ENCODE peak calls at places on chromosome 9, in eight cellular contexts. One of them, this sample, is unnamed.

GRCh38 chr9:137350696-137351584 is 48.9 kb upstream of the NRARP start:
- DNase-seq in bronchial epithelial cell: no peak
- DNase-seq in OCI-LY7: no peak
- DNase-seq in cardiac muscle cell: no peak
- DNase-seq in cardiac fibroblast: no peak
- DNase-seq in mucosa of descending colon: no peak
- DNase-seq in transverse colon: no peak
- DNase-seq in stomach: peak; percentile 17
- DNase-seq in this sample: no peak

GRCh38 chr9:121179930-121180681 is 21.6 kb downstream of the RAB14 start:
- DNase-seq in bronchial epithelial cell: no peak
- DNase-seq in OCI-LY7: no peak
- DNase-seq in cardiac muscle cell: no peak
- DNase-seq in cardiac fibroblast: no peak
- DNase-seq in mucosa of descending colon: no peak
- DNase-seq in transverse colon: no peak
- DNase-seq in stomach: no peak
- DNase-seq in this sample: no peak

GRCh38 chr9:114430443-114430842 is 42.7 kb upstream of the AKNA start:
- DNase-seq in bronchial epithelial cell: peak; percentile 28
- DNase-seq in OCI-LY7: no peak
- DNase-seq in cardiac muscle cell: no peak
- DNase-seq in cardiac fibroblast: no peak
- DNase-seq in mucosa of descending colon: no peak
- DNase-seq in transverse colon: no peak
- DNase-seq in stomach: no peak
- DNase-seq in this sample: no peak

GRCh38 chr9:75147638-75148037 is 59.3 kb downstream of the OSTF1 start:
- DNase-seq in bronchial epithelial cell: peak; percentile 10
- DNase-seq in OCI-LY7: no peak
- DNase-seq in cardiac muscle cell: peak; percentile 33
- DNase-seq in cardiac fibroblast: peak; percentile 10
- DNase-seq in mucosa of descending colon: no peak
- DNase-seq in transverse colon: no peak
- DNase-seq in stomach: no peak
- DNase-seq in this sample: no peak

GRCh38 chr9:95003694-95004451 is 277.4 kb downstream of the AOPEP start:
- DNase-seq in bronchial epithelial cell: no peak
- DNase-seq in OCI-LY7: no peak
- DNase-seq in cardiac muscle cell: peak; percentile 61
- DNase-seq in cardiac fibroblast: peak; percentile 68
- DNase-seq in mucosa of descending colon: peak; percentile 69
- DNase-seq in transverse colon: peak; percentile 70
- DNase-seq in stomach: peak; percentile 60
- DNase-seq in this sample: peak; percentile 52

GRCh38 chr9:76161546-76161945 is 232.7 kb downstream of the RFK start:
- DNase-seq in bronchial epithelial cell: no peak
- DNase-seq in OCI-LY7: no peak
- DNase-seq in cardiac muscle cell: peak; percentile 89
- DNase-seq in cardiac fibroblast: peak; percentile 82
- DNase-seq in mucosa of descending colon: no peak
- DNase-seq in transverse colon: no peak
- DNase-seq in stomach: no peak
- DNase-seq in this sample: no peak

GRCh38 chr9:69809304-69809863 is 11.2 kb upstream of the CFAP95 start:
- DNase-seq in bronchial epithelial cell: peak; percentile 29
- DNase-seq in OCI-LY7: peak; percentile 21
- DNase-seq in cardiac muscle cell: peak; percentile 37
- DNase-seq in cardiac fibroblast: peak; percentile 33
- DNase-seq in mucosa of descending colon: no peak
- DNase-seq in transverse colon: no peak
- DNase-seq in stomach: no peak
- DNase-seq in this sample: no peak

GRCh38 chr9:134965851-134966250 is 48.1 kb upstream of the FCN1 start:
- DNase-seq in bronchial epithelial cell: no peak
- DNase-seq in OCI-LY7: no peak
- DNase-seq in cardiac muscle cell: no peak
- DNase-seq in cardiac fibroblast: no peak
- DNase-seq in mucosa of descending colon: no peak
- DNase-seq in transverse colon: no peak
- DNase-seq in stomach: no peak
- DNase-seq in this sample: no peak

GRCh38 chr9:15221746-15222145 is 85.3 kb downstream of the TTC39B start:
- DNase-seq in bronchial epithelial cell: no peak
- DNase-seq in OCI-LY7: no peak
- DNase-seq in cardiac muscle cell: no peak
- DNase-seq in cardiac fibroblast: no peak
- DNase-seq in mucosa of descending colon: no peak
- DNase-seq in transverse colon: no peak
- DNase-seq in stomach: no peak
- DNase-seq in this sample: no peak

GRCh38 chr9:110029422-110029814 is 178.5 kb downstream of the C9orf152 start:
- DNase-seq in bronchial epithelial cell: peak; percentile 96
- DNase-seq in OCI-LY7: no peak
- DNase-seq in cardiac muscle cell: peak; percentile 96
- DNase-seq in cardiac fibroblast: peak; percentile 96
- DNase-seq in mucosa of descending colon: no peak
- DNase-seq in transverse colon: no peak
- DNase-seq in stomach: no peak
- DNase-seq in this sample: no peak

GRCh38 chr9:83707518-83707767 is 315 bp downstream of the UBQLN1 start:
- DNase-seq in bronchial epithelial cell: peak; percentile 61
- DNase-seq in OCI-LY7: no peak
- DNase-seq in cardiac muscle cell: no peak
- DNase-seq in cardiac fibroblast: no peak
- DNase-seq in mucosa of descending colon: no peak
- DNase-seq in transverse colon: no peak
- DNase-seq in stomach: peak; percentile 75
- DNase-seq in this sample: no peak

GRCh38 chr9:95057121-95057520 is 260.4 kb downstream of the FANCC start:
- DNase-seq in bronchial epithelial cell: no peak
- DNase-seq in OCI-LY7: no peak
- DNase-seq in cardiac muscle cell: no peak
- DNase-seq in cardiac fibroblast: no peak
- DNase-seq in mucosa of descending colon: peak; percentile 1
- DNase-seq in transverse colon: no peak
- DNase-seq in stomach: no peak
- DNase-seq in this sample: no peak

GRCh38 chr9:118647331-118647730 is 721.9 kb downstream of the BRINP1 start:
- DNase-seq in bronchial epithelial cell: no peak
- DNase-seq in OCI-LY7: no peak
- DNase-seq in cardiac muscle cell: no peak
- DNase-seq in cardiac fibroblast: no peak
- DNase-seq in mucosa of descending colon: no peak
- DNase-seq in transverse colon: no peak
- DNase-seq in stomach: no peak
- DNase-seq in this sample: no peak

GRCh38 chr9:16794871-16795639 is 75.4 kb downstream of the BNC2 start:
- DNase-seq in bronchial epithelial cell: no peak
- DNase-seq in OCI-LY7: no peak
- DNase-seq in cardiac muscle cell: peak; percentile 88
- DNase-seq in cardiac fibroblast: peak; percentile 92
- DNase-seq in mucosa of descending colon: peak; percentile 20
- DNase-seq in transverse colon: peak; percentile 15
- DNase-seq in stomach: no peak
- DNase-seq in this sample: no peak

GRCh38 chr9:29241320-29241719 is 1668.0 kb upstream of the C9orf72 start:
- DNase-seq in bronchial epithelial cell: peak; percentile 37
- DNase-seq in OCI-LY7: no peak
- DNase-seq in cardiac muscle cell: no peak
- DNase-seq in cardiac fibroblast: no peak
- DNase-seq in mucosa of descending colon: no peak
- DNase-seq in transverse colon: no peak
- DNase-seq in stomach: no peak
- DNase-seq in this sample: no peak

GRCh38 chr9:101991926-101992325 is 253.5 kb upstream of the GRIN3A start:
- DNase-seq in bronchial epithelial cell: no peak
- DNase-seq in OCI-LY7: no peak
- DNase-seq in cardiac muscle cell: no peak
- DNase-seq in cardiac fibroblast: no peak
- DNase-seq in mucosa of descending colon: no peak
- DNase-seq in transverse colon: no peak
- DNase-seq in stomach: no peak
- DNase-seq in this sample: no peak

GRCh38 chr9:16105576-16105975 is 552.7 kb downstream of the CCDC171 start:
- DNase-seq in bronchial epithelial cell: no peak
- DNase-seq in OCI-LY7: no peak
- DNase-seq in cardiac muscle cell: peak; percentile 53
- DNase-seq in cardiac fibroblast: peak; percentile 69
- DNase-seq in mucosa of descending colon: no peak
- DNase-seq in transverse colon: no peak
- DNase-seq in stomach: no peak
- DNase-seq in this sample: no peak

DNA sequence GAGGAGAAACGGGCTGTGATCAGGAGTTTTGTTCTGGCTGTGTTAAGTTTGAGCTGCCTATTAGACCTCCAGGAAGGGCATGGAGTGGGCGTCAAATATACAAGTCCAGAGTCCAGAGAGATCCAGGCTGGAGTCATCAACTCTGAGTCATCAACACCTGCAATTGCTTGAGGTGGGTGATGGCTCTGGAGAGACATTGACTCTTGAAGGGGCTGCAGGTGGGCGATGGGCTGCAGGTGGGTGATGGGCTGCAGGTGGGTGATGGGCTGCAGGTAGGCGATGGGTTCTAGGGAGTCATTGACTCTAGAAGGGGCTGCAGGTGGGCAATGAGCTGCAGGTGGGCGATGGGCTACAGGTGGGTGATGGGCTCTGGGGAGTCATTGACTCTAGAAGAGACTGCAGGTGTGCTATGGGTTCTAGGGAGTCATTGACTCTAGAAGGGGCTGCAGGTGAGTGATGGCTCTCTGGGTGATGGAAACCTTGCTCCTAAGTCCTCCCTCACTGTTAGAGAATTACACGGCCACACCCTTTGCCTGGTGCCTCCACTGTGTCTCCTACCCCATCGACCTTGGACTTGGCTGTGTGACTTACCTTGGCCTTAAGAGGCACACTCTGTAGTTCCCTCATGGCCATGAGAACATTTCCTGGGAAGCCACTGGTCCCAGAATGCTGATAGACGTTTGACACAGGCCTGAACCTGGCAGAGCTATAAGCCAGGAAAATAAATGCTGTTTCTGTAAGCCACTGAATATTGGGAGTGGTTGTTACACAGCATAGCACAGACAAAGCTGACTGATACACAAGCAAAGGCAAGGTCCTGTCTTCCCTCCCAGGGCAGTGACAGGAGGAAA is 10.4 kb upstream of the FIBCD1 start:
- DNase-seq in bronchial epithelial cell: peak; percentile 37
- DNase-seq in OCI-LY7: no peak
- DNase-seq in cardiac muscle cell: no peak
- DNase-seq in cardiac fibroblast: no peak
- DNase-seq in mucosa of descending colon: no peak
- DNase-seq in transverse colon: no peak
- DNase-seq in stomach: no peak
- DNase-seq in this sample: no peak
- H3K4me3 ChIP-seq in bronchial epithelial cell: no peak overlapping the region
- H3K4me3 ChIP-seq in OCI-LY7: no peak overlapping the region
- H3K4me3 ChIP-seq in cardiac muscle cell: no peak overlapping the region
- H3K4me3 ChIP-seq in cardiac fibroblast: no peak overlapping the region
- H3K4me3 ChIP-seq in mucosa of descending colon: no peak overlapping the region
- H3K4me3 ChIP-seq in transverse colon: no peak overlapping the region
- H3K4me3 ChIP-seq in stomach: no peak overlapping the region
- H3K4me3 ChIP-seq in this sample: no peak overlapping the region

GRCh38 chr9:124079176-124079925 is 67.8 kb downstream of the LHX2 start:
- DNase-seq in bronchial epithelial cell: no peak
- DNase-seq in OCI-LY7: no peak
- DNase-seq in cardiac muscle cell: peak; percentile 50
- DNase-seq in cardiac fibroblast: peak; percentile 62
- DNase-seq in mucosa of descending colon: no peak
- DNase-seq in transverse colon: no peak
- DNase-seq in stomach: no peak
- DNase-seq in this sample: no peak
- TF ChIP-seq CTCF in bronchial epithelial cell: no peak
- TF ChIP-seq CTCF in OCI-LY7: no peak
- TF ChIP-seq CTCF in cardiac muscle cell: no peak
- TF ChIP-seq CTCF in cardiac fibroblast: no peak
- TF ChIP-seq CTCF in mucosa of descending colon: no peak
- TF ChIP-seq CTCF in transverse colon: no peak
- TF ChIP-seq CTCF in stomach: no peak
- TF ChIP-seq CTCF in this sample: no peak

DNA sequence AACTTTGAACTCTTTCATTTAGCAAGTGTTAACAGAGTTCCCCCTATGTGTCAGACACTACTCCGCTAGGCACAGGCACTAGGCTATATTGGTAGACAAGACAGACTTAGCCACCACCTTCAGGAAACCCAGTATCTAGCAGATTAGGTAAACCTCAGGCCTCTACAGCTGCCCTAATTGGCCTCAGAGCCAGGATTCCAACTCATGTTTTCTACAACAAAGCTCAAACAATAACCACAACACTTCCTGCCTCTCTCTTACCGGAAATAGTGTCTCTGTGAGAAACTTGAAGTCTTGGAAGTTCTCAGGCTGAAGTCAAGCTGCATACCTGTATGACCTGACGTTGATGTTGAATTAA is 116.6 kb upstream of the SLC44A1 start:
- DNase-seq in bronchial epithelial cell: peak; percentile 71
- DNase-seq in OCI-LY7: peak; percentile 59
- DNase-seq in cardiac muscle cell: peak; percentile 81
- DNase-seq in cardiac fibroblast: peak; percentile 78
- DNase-seq in mucosa of descending colon: peak; percentile 38
- DNase-seq in transverse colon: no peak
- DNase-seq in stomach: no peak
- DNase-seq in this sample: peak; percentile 23
- H3K4me3 ChIP-seq in bronchial epithelial cell: no peak overlapping the region
- H3K4me3 ChIP-seq in OCI-LY7: no peak overlapping the region
- H3K4me3 ChIP-seq in cardiac muscle cell: no peak overlapping the region
- H3K4me3 ChIP-seq in cardiac fibroblast: no peak overlapping the region
- H3K4me3 ChIP-seq in mucosa of descending colon: no peak overlapping the region
- H3K4me3 ChIP-seq in transverse colon: no peak overlapping the region
- H3K4me3 ChIP-seq in stomach: no peak overlapping the region
- H3K4me3 ChIP-seq in this sample: no peak overlapping the region

DNA sequence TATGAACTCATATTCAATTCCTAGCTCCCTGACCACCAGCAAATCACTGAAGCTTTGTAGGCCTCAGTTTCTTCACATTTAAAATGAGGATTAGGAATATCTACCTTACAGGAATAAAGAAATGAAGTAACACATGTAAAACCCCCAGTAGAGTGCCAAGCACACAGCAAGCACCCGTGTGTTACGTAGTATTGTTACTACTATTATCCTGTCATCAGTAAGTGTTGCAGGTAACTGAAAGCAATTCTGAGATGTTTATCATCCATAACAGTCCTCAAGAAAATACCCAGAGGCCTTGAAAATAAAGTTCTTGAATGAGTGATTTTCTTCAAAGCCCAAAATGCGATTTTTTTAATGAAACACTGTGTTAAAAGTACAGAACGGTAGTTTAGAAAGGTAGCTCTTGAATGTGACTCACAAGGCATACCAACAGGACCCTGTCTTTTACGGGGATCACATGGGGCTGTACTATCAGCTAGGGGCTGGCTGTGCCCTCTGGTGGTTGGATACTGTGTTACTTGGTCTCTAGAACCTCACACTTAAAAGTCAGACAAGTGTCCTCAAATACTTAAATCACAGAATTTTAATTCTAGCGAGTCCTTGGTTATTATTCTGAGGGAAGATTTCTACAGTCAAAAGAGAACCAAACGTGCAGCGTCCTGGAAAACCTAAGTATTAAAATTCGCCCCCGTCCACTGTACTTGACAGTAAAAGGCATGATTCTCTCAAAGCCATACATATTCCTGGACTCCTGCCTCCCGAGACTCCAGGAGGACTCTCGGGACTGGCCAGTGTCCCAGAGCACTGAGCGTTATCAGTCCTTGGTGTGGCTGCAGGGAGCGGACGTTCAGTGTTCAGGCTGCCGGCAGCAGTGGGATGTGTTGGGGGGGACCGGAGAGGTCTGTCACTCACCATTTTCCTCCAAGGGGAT is 725 bp downstream of the NDUFB6 start:
- DNase-seq in bronchial epithelial cell: peak; percentile 88
- DNase-seq in OCI-LY7: peak; percentile 87
- DNase-seq in cardiac muscle cell: peak; percentile 81
- DNase-seq in cardiac fibroblast: peak; percentile 80
- DNase-seq in mucosa of descending colon: peak; percentile 86
- DNase-seq in transverse colon: peak; percentile 75
- DNase-seq in stomach: peak; percentile 62
- DNase-seq in this sample: peak; percentile 37
- TF ChIP-seq CTCF in bronchial epithelial cell: peak; percentile 76
- TF ChIP-seq CTCF in OCI-LY7: peak; percentile 95
- TF ChIP-seq CTCF in cardiac muscle cell: peak; percentile 67
- TF ChIP-seq CTCF in cardiac fibroblast: peak; percentile 71
- TF ChIP-seq CTCF in mucosa of descending colon: peak; percentile 19
- TF ChIP-seq CTCF in transverse colon: peak; percentile 78
- TF ChIP-seq CTCF in stomach: peak; percentile 36
- TF ChIP-seq CTCF in this sample: peak; percentile 71

This sample was measured in GM06990.